ENCODE peak calls at places on chromosomes 4 and X, in eight cellular contexts. One of them, this sample, is unnamed.
A peak's percentile ranks its signal among the peaks of the same experiment; 100 is the strongest.

GRCh38 chr4:155777971-155778710 is 19.3 kb downstream of the GUCY1B1 start:
- DNase-seq in HCT116: no peak
- DNase-seq in mammary epithelial cell: no peak
- DNase-seq in thoracic aorta: no peak
- DNase-seq in uterus: no peak
- DNase-seq in endodermal cell: no peak
- DNase-seq in right lobe of liver: peak; percentile 60
- DNase-seq in BJ: no peak
- DNase-seq in this sample: no peak

GRCh38 chrX:73851014-73852009 is 288.3 kb downstream of the CHIC1 start:
- DNase-seq in HCT116: no peak
- DNase-seq in mammary epithelial cell: peak; percentile 95
- DNase-seq in thoracic aorta: no peak
- DNase-seq in uterus: peak; percentile 89
- DNase-seq in endodermal cell: no peak
- DNase-seq in right lobe of liver: no peak
- DNase-seq in BJ: no peak
- DNase-seq in this sample: no peak

GRCh38 chr4:15188581-15189539 is 186.6 kb downstream of the CPEB2 start:
- DNase-seq in HCT116: no peak
- DNase-seq in mammary epithelial cell: no peak
- DNase-seq in thoracic aorta: no peak
- DNase-seq in uterus: no peak
- DNase-seq in endodermal cell: no peak
- DNase-seq in right lobe of liver: no peak
- DNase-seq in BJ: no peak
- DNase-seq in this sample: no peak

GRCh38 chrX:39212456-39212855 is 411.2 kb downstream of the MID1IP1 start:
- DNase-seq in HCT116: no peak
- DNase-seq in mammary epithelial cell: no peak
- DNase-seq in thoracic aorta: no peak
- DNase-seq in uterus: no peak
- DNase-seq in endodermal cell: no peak
- DNase-seq in right lobe of liver: no peak
- DNase-seq in BJ: no peak
- DNase-seq in this sample: no peak

GRCh38 chrX:79100791-79101484 is 43.5 kb upstream of the GPR174 start:
- DNase-seq in HCT116: no peak
- DNase-seq in mammary epithelial cell: no peak
- DNase-seq in thoracic aorta: no peak
- DNase-seq in uterus: no peak
- DNase-seq in endodermal cell: no peak
- DNase-seq in right lobe of liver: no peak
- DNase-seq in BJ: no peak
- DNase-seq in this sample: no peak

GRCh38 chr4:74109116-74109791 is 10.3 kb upstream of the CXCL2 start:
- DNase-seq in HCT116: peak; percentile 81
- DNase-seq in mammary epithelial cell: peak; percentile 98
- DNase-seq in thoracic aorta: no peak
- DNase-seq in uterus: no peak
- DNase-seq in endodermal cell: peak; percentile 73
- DNase-seq in right lobe of liver: no peak
- DNase-seq in BJ: peak; percentile 84
- DNase-seq in this sample: peak; percentile 13

GRCh38 chr4:140003851-140004579 is 150.0 kb downstream of the MAML3 start:
- DNase-seq in HCT116: no peak
- DNase-seq in mammary epithelial cell: no peak
- DNase-seq in thoracic aorta: no peak
- DNase-seq in uterus: no peak
- DNase-seq in endodermal cell: no peak
- DNase-seq in right lobe of liver: no peak
- DNase-seq in BJ: no peak
- DNase-seq in this sample: no peak

GRCh38 chr4:178340468-178340867 is 898.2 kb upstream of the AGA start:
- DNase-seq in HCT116: no peak
- DNase-seq in mammary epithelial cell: no peak
- DNase-seq in thoracic aorta: no peak
- DNase-seq in uterus: no peak
- DNase-seq in endodermal cell: no peak
- DNase-seq in right lobe of liver: no peak
- DNase-seq in BJ: no peak
- DNase-seq in this sample: no peak

GRCh38 chrX:25049347-25049746 is 33.6 kb upstream of the ARX start:
- DNase-seq in HCT116: no peak
- DNase-seq in mammary epithelial cell: peak; percentile 2
- DNase-seq in thoracic aorta: no peak
- DNase-seq in uterus: no peak
- DNase-seq in endodermal cell: no peak
- DNase-seq in right lobe of liver: no peak
- DNase-seq in BJ: no peak
- DNase-seq in this sample: no peak

GRCh38 chr4:181225616-181226261 is 1017.5 kb upstream of the TENM3 start:
- DNase-seq in HCT116: no peak
- DNase-seq in mammary epithelial cell: no peak
- DNase-seq in thoracic aorta: no peak
- DNase-seq in uterus: no peak
- DNase-seq in endodermal cell: peak; percentile 77
- DNase-seq in right lobe of liver: no peak
- DNase-seq in BJ: no peak
- DNase-seq in this sample: peak; percentile 48

GRCh38 chr4:4575284-4576211 is 33.7 kb upstream of the STX18 start:
- DNase-seq in HCT116: peak; percentile 33
- DNase-seq in mammary epithelial cell: no peak
- DNase-seq in thoracic aorta: peak; percentile 4
- DNase-seq in uterus: peak; percentile 55
- DNase-seq in endodermal cell: peak; percentile 93
- DNase-seq in right lobe of liver: peak; percentile 71
- DNase-seq in BJ: no peak
- DNase-seq in this sample: peak; percentile 94

GRCh38 chrX:12263211-12263610 is 124.9 kb downstream of the FRMPD4 start:
- DNase-seq in HCT116: no peak
- DNase-seq in mammary epithelial cell: peak; percentile 50
- DNase-seq in thoracic aorta: no peak
- DNase-seq in uterus: no peak
- DNase-seq in endodermal cell: no peak
- DNase-seq in right lobe of liver: no peak
- DNase-seq in BJ: no peak
- DNase-seq in this sample: no peak

GRCh38 chr4:1503583-1504471 is 97.6 kb upstream of the NKX1-1 start:
- DNase-seq in HCT116: no peak
- DNase-seq in mammary epithelial cell: no peak
- DNase-seq in thoracic aorta: no peak
- DNase-seq in uterus: peak; percentile 10
- DNase-seq in endodermal cell: peak; percentile 38
- DNase-seq in right lobe of liver: peak; percentile 41
- DNase-seq in BJ: no peak
- DNase-seq in this sample: peak; percentile 66

GRCh38 chrX:106718709-106719108 is 7.8 kb upstream of the RNF128 start:
- DNase-seq in HCT116: no peak
- DNase-seq in mammary epithelial cell: no peak
- DNase-seq in thoracic aorta: no peak
- DNase-seq in uterus: no peak
- DNase-seq in endodermal cell: no peak
- DNase-seq in right lobe of liver: peak; percentile 53
- DNase-seq in BJ: no peak
- DNase-seq in this sample: no peak

GRCh38 chr4:25098964-25099843 is 61.0 kb downstream of the SEPSECS start:
- DNase-seq in HCT116: no peak
- DNase-seq in mammary epithelial cell: peak; percentile 47
- DNase-seq in thoracic aorta: no peak
- DNase-seq in uterus: peak; percentile 87
- DNase-seq in endodermal cell: no peak
- DNase-seq in right lobe of liver: peak; percentile 59
- DNase-seq in BJ: no peak
- DNase-seq in this sample: no peak

GRCh38 chr4:54695359-54696149 is 37.8 kb downstream of the KIT start:
- DNase-seq in HCT116: no peak
- DNase-seq in mammary epithelial cell: no peak
- DNase-seq in thoracic aorta: no peak
- DNase-seq in uterus: no peak
- DNase-seq in endodermal cell: no peak
- DNase-seq in right lobe of liver: no peak
- DNase-seq in BJ: no peak
- DNase-seq in this sample: no peak

GRCh38 chr4:167025651-167026050 is 208.6 kb downstream of the SPOCK3 start:
- DNase-seq in HCT116: no peak
- DNase-seq in mammary epithelial cell: peak; percentile 48
- DNase-seq in thoracic aorta: no peak
- DNase-seq in uterus: no peak
- DNase-seq in endodermal cell: no peak
- DNase-seq in right lobe of liver: no peak
- DNase-seq in BJ: no peak
- DNase-seq in this sample: no peak

GRCh38 chr4:55397521-55398321 is 2.0 kb downstream of the TMEM165 start:
- DNase-seq in HCT116: no peak
- DNase-seq in mammary epithelial cell: peak; percentile 86
- DNase-seq in thoracic aorta: no peak
- DNase-seq in uterus: no peak
- DNase-seq in endodermal cell: no peak
- DNase-seq in right lobe of liver: no peak
- DNase-seq in BJ: peak; percentile 35
- DNase-seq in this sample: no peak

GRCh38 chr4:127708985-127709384 is 21.2 kb upstream of the SLC25A31 start:
- DNase-seq in HCT116: peak; percentile 91
- DNase-seq in mammary epithelial cell: peak; percentile 98
- DNase-seq in thoracic aorta: no peak
- DNase-seq in uterus: no peak
- DNase-seq in endodermal cell: no peak
- DNase-seq in right lobe of liver: no peak
- DNase-seq in BJ: peak; percentile 11
- DNase-seq in this sample: no peak

GRCh38 chrX:136781180-136781797 is 557 bp upstream of the ARHGEF6 start:
- DNase-seq in HCT116: no peak
- DNase-seq in mammary epithelial cell: no peak
- DNase-seq in thoracic aorta: no peak
- DNase-seq in uterus: no peak
- DNase-seq in endodermal cell: no peak
- DNase-seq in right lobe of liver: no peak
- DNase-seq in BJ: no peak
- DNase-seq in this sample: no peak

GRCh38 chrX:136778914-136779313 is 1.8 kb downstream of the ARHGEF6 start:
- DNase-seq in HCT116: no peak
- DNase-seq in mammary epithelial cell: no peak
- DNase-seq in thoracic aorta: no peak
- DNase-seq in uterus: no peak
- DNase-seq in endodermal cell: no peak
- DNase-seq in right lobe of liver: no peak
- DNase-seq in BJ: no peak
- DNase-seq in this sample: no peak

GRCh38 chrX:136779346-136779781 is 1.4 kb downstream of the ARHGEF6 start:
- DNase-seq in HCT116: no peak
- DNase-seq in mammary epithelial cell: no peak
- DNase-seq in thoracic aorta: no peak
- DNase-seq in uterus: no peak
- DNase-seq in endodermal cell: no peak
- DNase-seq in right lobe of liver: no peak
- DNase-seq in BJ: no peak
- DNase-seq in this sample: no peak

GRCh38 chrX:136780241-136780640 is 491 bp downstream of the ARHGEF6 start:
- DNase-seq in HCT116: no peak
- DNase-seq in mammary epithelial cell: no peak
- DNase-seq in thoracic aorta: no peak
- DNase-seq in uterus: no peak
- DNase-seq in endodermal cell: no peak
- DNase-seq in right lobe of liver: no peak
- DNase-seq in BJ: no peak
- DNase-seq in this sample: no peak

DNA sequence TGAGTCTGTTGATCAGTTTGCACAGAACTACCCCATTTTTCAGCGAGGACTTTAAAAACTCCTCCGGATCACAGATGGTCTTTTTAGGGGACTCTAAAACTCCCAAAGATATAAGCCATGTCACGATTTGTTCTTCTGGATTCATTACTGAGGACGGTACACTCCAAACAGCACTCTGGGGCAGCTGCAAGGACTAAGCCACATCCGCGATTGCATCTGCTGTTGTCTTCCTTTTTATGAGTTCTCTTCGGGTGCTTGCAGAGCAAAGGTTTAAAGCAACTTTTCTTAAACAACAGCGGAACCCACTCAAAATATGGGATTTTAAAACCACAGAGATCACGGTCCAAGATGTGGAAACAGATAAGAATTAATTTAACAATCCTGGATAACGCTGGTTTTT is at the start of gene ARHGEF6:
- DNase-seq in HCT116: no peak
- DNase-seq in mammary epithelial cell: no peak
- DNase-seq in thoracic aorta: no peak
- DNase-seq in uterus: no peak
- DNase-seq in endodermal cell: no peak
- DNase-seq in right lobe of liver: no peak
- DNase-seq in BJ: no peak
- DNase-seq in this sample: no peak
- H3K4me3 ChIP-seq in HCT116: no peak within 1 kb of the TSS
- H3K4me3 ChIP-seq in mammary epithelial cell: no peak within 1 kb of the TSS
- H3K4me3 ChIP-seq in thoracic aorta: peak within 1 kb of the TSS; percentile 64
- H3K4me3 ChIP-seq in uterus: peak within 1 kb of the TSS; percentile 32
- H3K4me3 ChIP-seq in endodermal cell: no peak within 1 kb of the TSS
- H3K4me3 ChIP-seq in right lobe of liver: peak within 1 kb of the TSS; percentile 1
- H3K4me3 ChIP-seq in BJ: peak within 1 kb of the TSS; percentile 1
- H3K4me3 ChIP-seq in this sample: no peak within 1 kb of the TSS

GRCh38 chr4:145492376-145492775 is 10.7 kb downstream of the SMAD1 start:
- DNase-seq in HCT116: no peak
- DNase-seq in mammary epithelial cell: no peak
- DNase-seq in thoracic aorta: no peak
- DNase-seq in uterus: no peak
- DNase-seq in endodermal cell: no peak
- DNase-seq in right lobe of liver: no peak
- DNase-seq in BJ: no peak
- DNase-seq in this sample: no peak
- H3K27me3 ChIP-seq in HCT116: no peaks in the 10 kb centered on the region
- H3K27me3 ChIP-seq in mammary epithelial cell: no peaks in the 10 kb centered on the region
- H3K27me3 ChIP-seq in thoracic aorta: no peaks in the 10 kb centered on the region
- H3K27me3 ChIP-seq in uterus: no peaks in the 10 kb centered on the region
- H3K27me3 ChIP-seq in endodermal cell: no peaks in the 10 kb centered on the region
- H3K27me3 ChIP-seq in right lobe of liver: no peaks in the 10 kb centered on the region
- H3K27me3 ChIP-seq in BJ: no peaks in the 10 kb centered on the region
- H3K27me3 ChIP-seq in this sample: no peaks in the 10 kb centered on the region

DNA sequence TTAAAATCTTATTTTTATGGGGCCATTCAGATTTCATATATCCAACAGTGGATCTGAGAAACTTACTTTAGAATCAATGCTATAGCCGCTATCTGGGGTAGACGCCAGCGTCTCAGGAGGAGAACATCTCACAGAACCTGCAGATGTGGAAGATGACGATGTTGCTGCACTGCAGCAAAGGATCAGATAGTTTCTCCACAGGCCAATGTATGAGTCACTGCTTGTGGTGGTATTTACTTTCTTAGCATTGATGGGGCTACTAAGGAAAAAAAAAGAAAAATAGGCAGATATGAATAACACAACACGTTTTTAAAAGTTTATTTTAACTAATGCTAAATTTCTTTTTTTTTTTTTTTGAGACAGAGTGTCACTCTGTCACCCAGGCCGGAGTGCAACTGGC is 85.9 kb downstream of the ZAR1 start:
- DNase-seq in HCT116: no peak
- DNase-seq in mammary epithelial cell: no peak
- DNase-seq in thoracic aorta: no peak
- DNase-seq in uterus: no peak
- DNase-seq in endodermal cell: no peak
- DNase-seq in right lobe of liver: no peak
- DNase-seq in BJ: no peak
- DNase-seq in this sample: no peak
- H3K36me3 ChIP-seq in HCT116: peaks cover 8% of the 10 kb centered on the region
- H3K36me3 ChIP-seq in mammary epithelial cell: peaks cover 41% of the 10 kb centered on the region
- H3K36me3 ChIP-seq in thoracic aorta: peaks cover 34% of the 10 kb centered on the region
- H3K36me3 ChIP-seq in uterus: no peaks in the 10 kb centered on the region
- H3K36me3 ChIP-seq in endodermal cell: peaks cover 56% of the 10 kb centered on the region
- H3K36me3 ChIP-seq in right lobe of liver: peaks cover 13% of the 10 kb centered on the region
- H3K36me3 ChIP-seq in BJ: peaks cover 2% of the 10 kb centered on the region
- H3K36me3 ChIP-seq in this sample: peaks cover 2% of the 10 kb centered on the region

GRCh38 chrX:41265615-41266014 is 68.3 kb upstream of the DDX3X start:
- DNase-seq in HCT116: no peak
- DNase-seq in mammary epithelial cell: no peak
- DNase-seq in thoracic aorta: peak; percentile 7
- DNase-seq in uterus: peak; percentile 55
- DNase-seq in endodermal cell: no peak
- DNase-seq in right lobe of liver: no peak
- DNase-seq in BJ: no peak
- DNase-seq in this sample: no peak
- H3K4me3 ChIP-seq in HCT116: no peak overlapping the region
- H3K4me3 ChIP-seq in mammary epithelial cell: no peak overlapping the region
- H3K4me3 ChIP-seq in thoracic aorta: peak overlapping the region; percentile 64
- H3K4me3 ChIP-seq in uterus: peak overlapping the region; percentile 10
- H3K4me3 ChIP-seq in endodermal cell: no peak overlapping the region
- H3K4me3 ChIP-seq in right lobe of liver: no peak overlapping the region
- H3K4me3 ChIP-seq in BJ: no peak overlapping the region
- H3K4me3 ChIP-seq in this sample: no peak overlapping the region

This sample was measured in H7.